ENCODE peak calls at places on chromosomes 2 and 18, in seven cellular contexts. A is dorsolateral prefrontal cortex, D is Calu3, Q is A549, X is thoracic aorta, R is kidney, I is mesothelial cell of epicardium. Y is an unnamed sample.

GRCh38 chr2:129015886-129016285 is 697.2 kb upstream of the HS6ST1 start:
- DNase-seq in D (no peak), X (no peak), R (no peak), A (no peak), Q (no peak), I (no peak), Y (no peak)

GRCh38 chr2:130864830-130865229 is 28.1 kb downstream of the ARHGEF4 start:
- DNase-seq in R (no peak), X (no peak), I (no peak), Q (peak), A (no peak), D (peak), Y (no peak)

GRCh38 chr2:219724628-219725027 is 97.2 kb downstream of the SLC4A3 start:
- DNase-seq in R (no peak), X (no peak), A (no peak), Q (no peak), I (no peak), D (no peak), Y (no peak)

GRCh38 chr18:30177056-30177455 is 865.5 kb downstream of the DSC3 start:
- DNase-seq in A (no peak), X (no peak), R (no peak), Q (no peak), D (no peak), I (no peak), Y (no peak)

GRCh38 chr2:128619471-128620325 is 301.0 kb upstream of the HS6ST1 start:
- DNase-seq in R (peak), Q (no peak), A (no peak), X (no peak), D (no peak), I (no peak), Y (no peak)

GRCh38 chr2:39068757-39069515 is 51.9 kb downstream of the SOS1 start:
- DNase-seq in A (no peak), D (no peak), I (no peak), Q (peak), R (no peak), X (no peak), Y (no peak)

GRCh38 chr18:24987933-24988840 is 363.8 kb downstream of the ZNF521 start:
- DNase-seq in X (no peak), Q (no peak), D (no peak), I (no peak), A (no peak), R (no peak), Y (no peak)

GRCh38 chr18:2237706-2238105 is 333.6 kb downstream of the METTL4 start:
- DNase-seq in D (no peak), I (no peak), R (no peak), A (no peak), Q (no peak), X (no peak), Y (no peak)

GRCh38 chr2:11688222-11689069 is 18.5 kb upstream of the NTSR2 start:
- DNase-seq in Q (peak), D (peak), I (peak), R (peak), X (peak), A (peak), Y (peak)

GRCh38 chr2:25606892-25607291 is 66.5 kb downstream of the DTNB start:
- DNase-seq in D (no peak), I (no peak), A (no peak), X (no peak), R (no peak), Q (peak), Y (no peak)

GRCh38 chr2:2597712-2598111 is 266.6 kb upstream of the MYT1L start:
- DNase-seq in R (no peak), I (no peak), A (no peak), Q (no peak), X (no peak), D (no peak), Y (no peak)

GRCh38 chr2:197296861-197297260 is 13.7 kb downstream of the ANKRD44 start:
- DNase-seq in A (no peak), R (no peak), X (no peak), D (no peak), Q (no peak), I (no peak), Y (no peak)

GRCh38 chr18:24180048-24180447 is 41.2 kb downstream of the CABYR start:
- DNase-seq in R (no peak), X (no peak), A (no peak), D (no peak), Q (no peak), I (no peak), Y (no peak)

GRCh38 chr18:51009071-51009470 is 20.9 kb upstream of the SMAD4 start:
- DNase-seq in I (no peak), Q (no peak), D (no peak), A (no peak), R (no peak), X (no peak), Y (no peak)

GRCh38 chr2:64192570-64193192 is 48.5 kb upstream of the PELI1 start:
- DNase-seq in D (no peak), A (no peak), I (no peak), R (no peak), X (no peak), Q (no peak), Y (no peak)

GRCh38 chr2:70959851-70960832 is 18.3 kb upstream of the ANKRD53 start:
- DNase-seq in A (no peak), Q (no peak), I (no peak), X (no peak), D (no peak), R (no peak), Y (no peak)

GRCh38 chr2:8677646-8678592 is 3.9 kb upstream of the ID2 start:
- DNase-seq in I (peak), D (peak), X (no peak), R (peak), A (peak), Q (peak), Y (no peak)

GRCh38 chr18:6106116-6106645 is 210.9 kb upstream of the TMEM200C start:
- DNase-seq in D (no peak), Q (no peak), I (no peak), X (no peak), R (no peak), A (no peak), Y (no peak)

GRCh38 chr2:37604716-37605115 is 66.7 kb downstream of the CDC42EP3 start:
- DNase-seq in I (no peak), X (no peak), Q (no peak), A (no peak), R (no peak), D (no peak), Y (no peak)

GRCh38 chr18:68406761-68407160 is 308.1 kb downstream of the TMX3 start:
- DNase-seq in I (no peak), R (no peak), Q (no peak), A (no peak), D (no peak), X (no peak), Y (no peak)

GRCh38 chr2:18271370-18272147 is 288.9 kb downstream of the RDH14 start:
- DNase-seq in Q (no peak), X (no peak), R (peak), D (no peak), A (no peak), I (no peak), Y (no peak)

GRCh38 chr2:238853218-238853617 is 5.3 kb downstream of the TWIST2 start:
- DNase-seq in I (no peak), R (no peak), Q (no peak), A (no peak), D (no peak), X (no peak), Y (no peak)

GRCh38 chr2:195404650-195405049 is 252.4 kb upstream of the SLC39A10 start:
- DNase-seq in Q (no peak), R (no peak), I (no peak), A (no peak), D (no peak), X (no peak), Y (no peak)
- TF ChIP-seq CTCF in Q (no peak), R (no peak), I (no peak), A (no peak), D (no peak), X (no peak), Y (no peak)

GRCh38 chr2:47297767-47298401 is 105.1 kb upstream of the MSH2 start:
- DNase-seq in Q (no peak), I (no peak), D (no peak), R (no peak), X (no peak), A (no peak), Y (no peak)

GRCh38 chr2:47295981-47296350 is 107.0 kb upstream of the MSH2 start:
- DNase-seq in A (no peak), I (no peak), X (no peak), R (no peak), D (no peak), Q (no peak), Y (no peak)

GRCh38 chr2:47298739-47299138 is 104.2 kb upstream of the MSH2 start:
- DNase-seq in I (no peak), A (no peak), R (no peak), Q (no peak), D (no peak), X (no peak), Y (no peak)

GRCh38 chr2:47295133-47295980 is 107.6 kb upstream of the MSH2 start:
- DNase-seq in A (no peak), D (no peak), X (no peak), Q (no peak), I (no peak), R (no peak), Y (no peak)

GRCh38 chr2:47293967-47294366 is 109.0 kb upstream of the MSH2 start:
- DNase-seq in A (no peak), X (no peak), R (no peak), Q (no peak), I (no peak), D (peak), Y (no peak)
- TF ChIP-seq CTCF in A (no peak), X (no peak), R (no peak), Q (no peak), I (no peak), D (no peak), Y (no peak)

GRCh38 chr2:180358458-180358857 is 351.4 kb upstream of the CWC22 start:
- DNase-seq in D (no peak), R (no peak), X (no peak), I (no peak), Q (no peak), A (no peak), Y (no peak)
- TF ChIP-seq CTCF in D (no peak), R (no peak), X (no peak), I (no peak), Q (no peak), A (no peak), Y (no peak)

GRCh38 chr2:112685167-112685884 is 35.5 kb upstream of the NT5DC4 start:
- DNase-seq in D (no peak), A (no peak), X (no peak), R (no peak), Q (peak), I (no peak), Y (no peak)
- TF ChIP-seq CTCF in D (no peak), A (no peak), X (peak), R (no peak), Q (no peak), I (peak), Y (no peak)

GRCh38 chr2:62787381-62787780 is 81.9 kb downstream of the EHBP1 start:
- DNase-seq in X (no peak), A (no peak), R (no peak), D (no peak), Q (peak), I (no peak), Y (no peak)
- TF ChIP-seq CTCF in X (no peak), A (no peak), R (peak), D (no peak), Q (peak), I (no peak), Y (no peak)

GRCh38 chr2:138180691-138181386 is 216.6 kb downstream of the HNMT start:
- DNase-seq in D (peak), A (no peak), R (no peak), Q (no peak), X (no peak), I (no peak), Y (no peak)
- TF ChIP-seq CTCF in D (no peak), A (no peak), R (no peak), Q (no peak), X (no peak), I (no peak), Y (no peak)

GRCh38 chr2:231410293-231411004 is 14.9 kb downstream of the B3GNT7 start:
- DNase-seq in A (no peak), I (no peak), R (peak), D (no peak), Q (peak), X (no peak), Y (no peak)
- TF ChIP-seq CTCF in A (no peak), I (peak), R (peak), D (peak), Q (no peak), X (no peak), Y (no peak)

DNA sequence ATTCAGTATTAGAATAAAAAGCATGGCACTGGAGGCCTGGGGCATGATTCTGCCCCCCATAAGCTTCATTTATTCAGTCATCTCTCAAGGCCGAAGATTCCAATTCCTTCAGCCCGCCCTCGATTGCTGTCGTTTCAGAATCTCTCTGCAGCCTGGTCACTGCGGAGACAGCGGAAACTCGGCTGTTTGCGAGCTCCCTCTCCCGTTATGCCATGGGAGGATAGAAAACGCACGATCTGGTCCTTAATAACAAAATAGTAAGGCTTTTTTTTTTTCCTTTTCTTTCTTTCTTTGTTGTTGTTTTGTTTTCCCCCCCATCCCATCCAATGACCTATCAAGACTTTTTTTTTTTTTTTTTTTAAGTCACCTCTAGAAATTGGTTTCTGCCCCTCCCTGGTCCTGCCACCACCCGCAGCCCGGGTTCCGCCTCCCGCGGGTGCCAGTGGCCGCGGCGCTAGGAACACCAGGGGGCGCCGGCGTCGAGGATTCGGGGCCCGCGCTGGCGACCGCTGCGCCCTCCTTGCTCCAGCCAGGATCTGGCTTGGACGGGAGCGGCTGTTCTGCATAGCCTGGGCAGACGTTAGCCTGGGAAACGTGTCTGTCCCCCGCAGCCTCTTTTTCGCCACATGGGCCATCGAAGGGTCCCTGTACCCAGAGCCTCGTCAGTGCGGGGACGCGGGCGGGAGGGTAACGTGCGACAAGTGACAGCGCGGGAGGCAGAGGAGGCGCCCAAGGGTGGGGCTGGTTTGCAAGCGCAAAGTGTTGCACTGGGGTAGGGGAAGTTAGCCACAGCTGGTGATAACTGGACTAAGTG is 10.0 kb downstream of the CPLX4 start:
- DNase-seq in R (peak), Q (peak), X (no peak), D (peak), A (peak), I (peak), Y (peak)
- TF ChIP-seq CTCF in R (peak), Q (peak), X (peak), D (peak), A (peak), I (peak), Y (no peak)